ENCODE peak calls at places on chromosomes 6 and 20, in five cellular contexts. One of them, this sample, is unnamed.

GRCh38 chr20:10572853-10573252 is 100.9 kb downstream of the JAG1 start:
- DNase-seq in body of pancreas: no peak
- DNase-seq in brain microvascular endothelial cell: no peak
- DNase-seq in Peyer's patch: no peak
- DNase-seq in lower lobe of right lung: no peak
- DNase-seq in this sample: no peak

GRCh38 chr6:81863123-81863522 is 110.6 kb upstream of the TENT5A start:
- DNase-seq in lower lobe of right lung: no peak
- DNase-seq in body of pancreas: no peak
- DNase-seq in brain microvascular endothelial cell: no peak
- DNase-seq in Peyer's patch: no peak
- DNase-seq in this sample: no peak

GRCh38 chr6:5287205-5287965 is 26.1 kb downstream of the FARS2 start:
- DNase-seq in Peyer's patch: no peak
- DNase-seq in body of pancreas: no peak
- DNase-seq in lower lobe of right lung: no peak
- DNase-seq in brain microvascular endothelial cell: peak; percentile 69
- DNase-seq in this sample: no peak

GRCh38 chr20:37863289-37863688 is 39.6 kb upstream of the VSTM2L start:
- DNase-seq in body of pancreas: no peak
- DNase-seq in lower lobe of right lung: no peak
- DNase-seq in Peyer's patch: no peak
- DNase-seq in brain microvascular endothelial cell: no peak
- DNase-seq in this sample: no peak

GRCh38 chr6:151900897-151901485 is 93.5 kb downstream of the ESR1 start:
- DNase-seq in lower lobe of right lung: no peak
- DNase-seq in body of pancreas: no peak
- DNase-seq in brain microvascular endothelial cell: no peak
- DNase-seq in Peyer's patch: no peak
- DNase-seq in this sample: no peak

GRCh38 chr6:140153703-140154102 is 779.3 kb upstream of the CITED2 start:
- DNase-seq in body of pancreas: no peak
- DNase-seq in lower lobe of right lung: no peak
- DNase-seq in Peyer's patch: no peak
- DNase-seq in brain microvascular endothelial cell: no peak
- DNase-seq in this sample: no peak

GRCh38 chr20:60695223-60695622 is 556.8 kb upstream of the CDH4 start:
- DNase-seq in Peyer's patch: no peak
- DNase-seq in brain microvascular endothelial cell: peak; percentile 43
- DNase-seq in lower lobe of right lung: no peak
- DNase-seq in body of pancreas: no peak
- DNase-seq in this sample: no peak

GRCh38 chr6:72031471-72031870 is 145.1 kb downstream of the RIMS1 start:
- DNase-seq in lower lobe of right lung: no peak
- DNase-seq in Peyer's patch: no peak
- DNase-seq in brain microvascular endothelial cell: no peak
- DNase-seq in body of pancreas: no peak
- DNase-seq in this sample: no peak

GRCh38 chr6:157769776-157770430 is 53.1 kb upstream of the SNX9 start:
- DNase-seq in body of pancreas: no peak
- DNase-seq in lower lobe of right lung: no peak
- DNase-seq in brain microvascular endothelial cell: no peak
- DNase-seq in Peyer's patch: no peak
- DNase-seq in this sample: no peak

GRCh38 chr20:15296422-15296821 is 959.0 kb upstream of the FLRT3 start:
- DNase-seq in body of pancreas: no peak
- DNase-seq in lower lobe of right lung: no peak
- DNase-seq in brain microvascular endothelial cell: no peak
- DNase-seq in Peyer's patch: no peak
- DNase-seq in this sample: no peak

GRCh38 chr6:139905404-139906052 is 531.1 kb upstream of the CITED2 start:
- DNase-seq in lower lobe of right lung: no peak
- DNase-seq in Peyer's patch: no peak
- DNase-seq in brain microvascular endothelial cell: no peak
- DNase-seq in body of pancreas: no peak
- DNase-seq in this sample: no peak

GRCh38 chr6:105397987-105398386 is 4.9 kb downstream of the PREP start:
- DNase-seq in body of pancreas: no peak
- DNase-seq in Peyer's patch: no peak
- DNase-seq in lower lobe of right lung: no peak
- DNase-seq in brain microvascular endothelial cell: no peak
- DNase-seq in this sample: no peak

GRCh38 chr6:106253194-106253593 is 72.4 kb downstream of the ATG5 start:
- DNase-seq in Peyer's patch: no peak
- DNase-seq in brain microvascular endothelial cell: peak; percentile 68
- DNase-seq in lower lobe of right lung: no peak
- DNase-seq in body of pancreas: no peak
- DNase-seq in this sample: no peak

GRCh38 chr6:137823826-137824501 is 43.1 kb upstream of the TNFAIP3 start:
- DNase-seq in brain microvascular endothelial cell: peak; percentile 69
- DNase-seq in lower lobe of right lung: no peak
- DNase-seq in body of pancreas: peak; percentile 35
- DNase-seq in Peyer's patch: peak; percentile 58
- DNase-seq in this sample: no peak

GRCh38 chr6:142891454-142891853 is 53.5 kb downstream of the HIVEP2 start:
- DNase-seq in lower lobe of right lung: no peak
- DNase-seq in brain microvascular endothelial cell: no peak
- DNase-seq in body of pancreas: no peak
- DNase-seq in Peyer's patch: no peak
- DNase-seq in this sample: no peak

GRCh38 chr6:138404666-138405337 is 779 bp downstream of the HEBP2 start:
- DNase-seq in body of pancreas: peak; percentile 29
- DNase-seq in Peyer's patch: peak; percentile 52
- DNase-seq in brain microvascular endothelial cell: no peak
- DNase-seq in lower lobe of right lung: peak; percentile 57
- DNase-seq in this sample: no peak

GRCh38 chr6:158954778-158955177 is 45.2 kb downstream of the RSPH3 start:
- DNase-seq in body of pancreas: no peak
- DNase-seq in lower lobe of right lung: no peak
- DNase-seq in Peyer's patch: no peak
- DNase-seq in brain microvascular endothelial cell: no peak
- DNase-seq in this sample: no peak

GRCh38 chr6:52729594-52729993 is 33.7 kb downstream of the GSTA2 start:
- DNase-seq in Peyer's patch: no peak
- DNase-seq in body of pancreas: peak; percentile 86
- DNase-seq in lower lobe of right lung: no peak
- DNase-seq in brain microvascular endothelial cell: no peak
- DNase-seq in this sample: no peak

GRCh38 chr6:22447862-22448261 is 121.5 kb upstream of the HDGFL1 start:
- DNase-seq in lower lobe of right lung: no peak
- DNase-seq in Peyer's patch: no peak
- DNase-seq in body of pancreas: no peak
- DNase-seq in brain microvascular endothelial cell: no peak
- DNase-seq in this sample: no peak

GRCh38 chr6:87407531-87407895 is 259 bp upstream of the CFAP206 start:
- DNase-seq in brain microvascular endothelial cell: peak; percentile 51
- DNase-seq in body of pancreas: no peak
- DNase-seq in Peyer's patch: no peak
- DNase-seq in lower lobe of right lung: no peak
- DNase-seq in this sample: no peak

GRCh38 chr6:29791162-29791561 is 36.5 kb upstream of the HLA-G start:
- DNase-seq in body of pancreas: no peak
- DNase-seq in Peyer's patch: no peak
- DNase-seq in lower lobe of right lung: no peak
- DNase-seq in brain microvascular endothelial cell: no peak
- DNase-seq in this sample: no peak

GRCh38 chr6:140401666-140402255 is 1027.3 kb upstream of the CITED2 start:
- DNase-seq in Peyer's patch: no peak
- DNase-seq in brain microvascular endothelial cell: no peak
- DNase-seq in lower lobe of right lung: no peak
- DNase-seq in body of pancreas: no peak
- DNase-seq in this sample: no peak

GRCh38 chr20:25087186-25087929 is 5.4 kb upstream of the VSX1 start:
- DNase-seq in Peyer's patch: no peak
- DNase-seq in lower lobe of right lung: no peak
- DNase-seq in brain microvascular endothelial cell: no peak
- DNase-seq in body of pancreas: no peak
- DNase-seq in this sample: no peak

GRCh38 chr20:16709017-16709416 is 20.8 kb upstream of the SNRPB2 start:
- DNase-seq in lower lobe of right lung: no peak
- DNase-seq in Peyer's patch: no peak
- DNase-seq in body of pancreas: no peak
- DNase-seq in brain microvascular endothelial cell: no peak
- DNase-seq in this sample: no peak

GRCh38 chr6:158262755-158263154 is 49.5 kb upstream of the TULP4 start:
- DNase-seq in brain microvascular endothelial cell: no peak
- DNase-seq in Peyer's patch: no peak
- DNase-seq in body of pancreas: no peak
- DNase-seq in lower lobe of right lung: no peak
- DNase-seq in this sample: no peak

GRCh38 chr20:13325033-13325432 is 104.0 kb downstream of the ISM1 start:
- DNase-seq in Peyer's patch: no peak
- DNase-seq in brain microvascular endothelial cell: peak; percentile 44
- DNase-seq in body of pancreas: peak; percentile 22
- DNase-seq in lower lobe of right lung: no peak
- DNase-seq in this sample: no peak

GRCh38 chr20:37688093-37688492 is 5.7 kb upstream of the CTNNBL1 start:
- DNase-seq in lower lobe of right lung: no peak
- DNase-seq in brain microvascular endothelial cell: no peak
- DNase-seq in body of pancreas: no peak
- DNase-seq in Peyer's patch: no peak
- DNase-seq in this sample: no peak

GRCh38 chr20:32448306-32449056 is 90.3 kb downstream of the ASXL1 start:
- DNase-seq in body of pancreas: peak; percentile 60
- DNase-seq in Peyer's patch: no peak
- DNase-seq in brain microvascular endothelial cell: no peak
- DNase-seq in lower lobe of right lung: no peak
- DNase-seq in this sample: no peak

GRCh38 chr6:41767112-41767946 is 12.4 kb downstream of the FRS3 start:
- DNase-seq in lower lobe of right lung: no peak
- DNase-seq in body of pancreas: peak; percentile 71
- DNase-seq in Peyer's patch: no peak
- DNase-seq in brain microvascular endothelial cell: peak; percentile 59
- DNase-seq in this sample: no peak

GRCh38 chr6:94494500-94494899 is 1075.1 kb upstream of the EPHA7 start:
- DNase-seq in lower lobe of right lung: no peak
- DNase-seq in Peyer's patch: no peak
- DNase-seq in brain microvascular endothelial cell: no peak
- DNase-seq in body of pancreas: no peak
- DNase-seq in this sample: no peak

GRCh38 chr6:152386131-152386530 is 251.0 kb downstream of the SYNE1 start:
- DNase-seq in Peyer's patch: no peak
- DNase-seq in brain microvascular endothelial cell: no peak
- DNase-seq in body of pancreas: no peak
- DNase-seq in lower lobe of right lung: no peak
- DNase-seq in this sample: no peak

GRCh38 chr20:20407891-20408805 is 40.2 kb downstream of the INSM1 start:
- DNase-seq in Peyer's patch: no peak
- DNase-seq in brain microvascular endothelial cell: no peak
- DNase-seq in body of pancreas: peak; percentile 25
- DNase-seq in lower lobe of right lung: no peak
- DNase-seq in this sample: no peak
- TF ChIP-seq CTCF in Peyer's patch: peak; percentile 21
- TF ChIP-seq CTCF in brain microvascular endothelial cell: peak; percentile 30
- TF ChIP-seq CTCF in body of pancreas: no peak
- TF ChIP-seq CTCF in lower lobe of right lung: no peak
- TF ChIP-seq CTCF in this sample: peak; percentile 24

GRCh38 chr20:41091926-41092325 is 45.4 kb upstream of the PLCG1 start:
- DNase-seq in brain microvascular endothelial cell: no peak
- DNase-seq in body of pancreas: no peak
- DNase-seq in Peyer's patch: no peak
- DNase-seq in lower lobe of right lung: no peak
- DNase-seq in this sample: no peak
- H3K36me3 ChIP-seq in brain microvascular endothelial cell: peaks cover 54% of the 10 kb centered on the region
- H3K36me3 ChIP-seq in body of pancreas: peaks cover 6% of the 10 kb centered on the region
- H3K36me3 ChIP-seq in Peyer's patch: peaks cover 52% of the 10 kb centered on the region
- H3K36me3 ChIP-seq in lower lobe of right lung: peaks cover 76% of the 10 kb centered on the region
- H3K36me3 ChIP-seq in this sample: peaks cover 9% of the 10 kb centered on the region

DNA sequence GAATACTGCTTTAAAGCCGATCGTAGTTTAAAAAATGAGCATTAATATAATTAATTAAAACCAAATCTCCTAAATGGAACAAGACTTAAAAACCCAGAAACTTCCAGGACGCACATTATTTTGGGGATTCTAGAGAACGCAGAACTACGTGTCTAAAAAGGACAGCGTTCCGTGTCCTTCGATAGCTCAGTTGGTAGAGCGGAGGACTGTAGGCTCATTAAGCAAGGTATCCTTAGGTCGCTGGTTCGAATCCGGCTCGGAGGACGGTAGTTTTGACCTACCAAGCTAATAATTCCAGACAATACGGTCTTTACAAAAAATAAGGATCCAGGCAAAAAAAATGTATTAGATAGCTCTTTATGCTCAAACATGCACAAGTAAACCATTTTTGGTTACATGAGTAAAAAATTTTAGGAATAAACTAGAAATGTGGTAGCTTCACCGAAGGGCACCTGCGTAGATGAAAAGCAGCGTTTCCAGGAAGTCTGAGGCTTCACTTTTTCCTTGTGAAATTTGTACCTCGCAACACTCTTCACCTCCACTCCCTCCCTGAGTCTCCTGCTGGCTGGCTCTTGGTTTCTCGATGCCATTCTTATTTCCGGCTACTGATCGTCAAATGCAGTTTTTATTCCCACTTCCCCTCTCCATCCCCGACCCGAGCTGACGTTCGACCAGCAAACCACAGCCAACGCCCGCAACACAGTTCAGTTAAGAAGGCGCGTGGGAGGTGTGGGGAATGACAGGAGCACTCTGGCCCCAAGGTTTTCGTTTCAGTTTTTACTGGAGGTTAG is 19.6 kb upstream of the ABT1 start:
- DNase-seq in brain microvascular endothelial cell: peak; percentile 89
- DNase-seq in lower lobe of right lung: peak; percentile 65
- DNase-seq in Peyer's patch: no peak
- DNase-seq in body of pancreas: peak; percentile 32
- DNase-seq in this sample: peak; percentile 45
- H3K4me3 ChIP-seq in brain microvascular endothelial cell: peak overlapping the region; percentile 51
- H3K4me3 ChIP-seq in lower lobe of right lung: peak overlapping the region; percentile 32
- H3K4me3 ChIP-seq in Peyer's patch: peak overlapping the region; percentile 39
- H3K4me3 ChIP-seq in body of pancreas: no peak overlapping the region
- H3K4me3 ChIP-seq in this sample: peak overlapping the region; percentile 52

GRCh38 chr20:21511850-21512633 is 1.8 kb downstream of the NKX2-2 start:
- DNase-seq in body of pancreas: no peak
- DNase-seq in Peyer's patch: no peak
- DNase-seq in brain microvascular endothelial cell: no peak
- DNase-seq in lower lobe of right lung: peak; percentile 45
- DNase-seq in this sample: no peak
- TF ChIP-seq CTCF in body of pancreas: no peak
- TF ChIP-seq CTCF in Peyer's patch: no peak
- TF ChIP-seq CTCF in brain microvascular endothelial cell: no peak
- TF ChIP-seq CTCF in lower lobe of right lung: no peak
- TF ChIP-seq CTCF in this sample: no peak